ENCODE peak calls at places on chromosomes 1 and 21, in nine cellular contexts. One of them, this sample, is unnamed. For H3K27me3, the result is how much of the 10 kb centered on the place peaks cover.

GRCh38 chr1:165858364-165858823 is 31.0 kb downstream of the UCK2 start:
- DNase-seq in GM23248: no peak
- DNase-seq in hepatocyte: peak
- DNase-seq in PC-3: no peak
- DNase-seq in fibroblast of lung: no peak
- DNase-seq in thoracic aorta: no peak
- DNase-seq in IMR-90: no peak
- DNase-seq in pancreas: no peak
- DNase-seq in brain microvascular endothelial cell: no peak
- DNase-seq in this sample: no peak

GRCh38 chr1:233904979-233905415 is 521 bp downstream of the SLC35F3 start:
- DNase-seq in GM23248: peak
- DNase-seq in hepatocyte: peak
- DNase-seq in PC-3: peak
- DNase-seq in fibroblast of lung: peak
- DNase-seq in thoracic aorta: no peak
- DNase-seq in IMR-90: no peak
- DNase-seq in pancreas: peak
- DNase-seq in brain microvascular endothelial cell: no peak
- DNase-seq in this sample: peak

GRCh38 chr1:57422271-57423134 is 1.4 kb downstream of the DAB1 start:
- DNase-seq in GM23248: peak
- DNase-seq in hepatocyte: peak
- DNase-seq in PC-3: no peak
- DNase-seq in fibroblast of lung: peak
- DNase-seq in thoracic aorta: no peak
- DNase-seq in IMR-90: peak
- DNase-seq in pancreas: peak
- DNase-seq in brain microvascular endothelial cell: peak
- DNase-seq in this sample: peak

GRCh38 chr21:36229181-36229580 is 72.6 kb downstream of the DOP1B start:
- DNase-seq in GM23248: no peak
- DNase-seq in hepatocyte: no peak
- DNase-seq in PC-3: no peak
- DNase-seq in fibroblast of lung: peak
- DNase-seq in thoracic aorta: no peak
- DNase-seq in IMR-90: no peak
- DNase-seq in pancreas: no peak
- DNase-seq in brain microvascular endothelial cell: no peak
- DNase-seq in this sample: no peak

GRCh38 chr1:209428241-209428921 is 155.1 kb upstream of the CAMK1G start:
- DNase-seq in GM23248: no peak
- DNase-seq in hepatocyte: peak
- DNase-seq in PC-3: peak
- DNase-seq in fibroblast of lung: no peak
- DNase-seq in thoracic aorta: no peak
- DNase-seq in IMR-90: no peak
- DNase-seq in pancreas: no peak
- DNase-seq in brain microvascular endothelial cell: no peak
- DNase-seq in this sample: peak

GRCh38 chr1:223628233-223628632 is 37.3 kb downstream of the CAPN8 start:
- DNase-seq in GM23248: peak
- DNase-seq in hepatocyte: peak
- DNase-seq in PC-3: peak
- DNase-seq in fibroblast of lung: peak
- DNase-seq in thoracic aorta: no peak
- DNase-seq in IMR-90: peak
- DNase-seq in pancreas: peak
- DNase-seq in brain microvascular endothelial cell: no peak
- DNase-seq in this sample: peak

GRCh38 chr1:43366179-43366578 is 1.6 kb downstream of the ELOVL1 start:
- DNase-seq in GM23248: no peak
- DNase-seq in hepatocyte: peak
- DNase-seq in PC-3: peak
- DNase-seq in fibroblast of lung: no peak
- DNase-seq in thoracic aorta: no peak
- DNase-seq in IMR-90: no peak
- DNase-seq in pancreas: peak
- DNase-seq in brain microvascular endothelial cell: no peak
- DNase-seq in this sample: peak

GRCh38 chr1:206135248-206135647 is 18.1 kb upstream of the AVPR1B start:
- DNase-seq in GM23248: no peak
- DNase-seq in hepatocyte: no peak
- DNase-seq in PC-3: no peak
- DNase-seq in fibroblast of lung: no peak
- DNase-seq in thoracic aorta: no peak
- DNase-seq in IMR-90: no peak
- DNase-seq in pancreas: no peak
- DNase-seq in brain microvascular endothelial cell: no peak
- DNase-seq in this sample: no peak

GRCh38 chr1:181191494-181192040 is 103.1 kb downstream of the IER5 start:
- DNase-seq in GM23248: no peak
- DNase-seq in hepatocyte: no peak
- DNase-seq in PC-3: no peak
- DNase-seq in fibroblast of lung: no peak
- DNase-seq in thoracic aorta: no peak
- DNase-seq in IMR-90: no peak
- DNase-seq in pancreas: no peak
- DNase-seq in brain microvascular endothelial cell: no peak
- DNase-seq in this sample: no peak

GRCh38 chr1:172818841-172819527 is 160.1 kb downstream of the FASLG start:
- DNase-seq in GM23248: no peak
- DNase-seq in hepatocyte: no peak
- DNase-seq in PC-3: no peak
- DNase-seq in fibroblast of lung: peak
- DNase-seq in thoracic aorta: no peak
- DNase-seq in IMR-90: no peak
- DNase-seq in pancreas: no peak
- DNase-seq in brain microvascular endothelial cell: no peak
- DNase-seq in this sample: no peak

GRCh38 chr1:93443456-93443855 is 4.5 kb upstream of the FNBP1L start:
- DNase-seq in GM23248: no peak
- DNase-seq in hepatocyte: no peak
- DNase-seq in PC-3: no peak
- DNase-seq in fibroblast of lung: no peak
- DNase-seq in thoracic aorta: no peak
- DNase-seq in IMR-90: no peak
- DNase-seq in pancreas: no peak
- DNase-seq in brain microvascular endothelial cell: no peak
- DNase-seq in this sample: no peak

GRCh38 chr1:8314346-8315280 is 3.3 kb upstream of the SLC45A1 start:
- DNase-seq in GM23248: peak
- DNase-seq in hepatocyte: peak
- DNase-seq in PC-3: peak
- DNase-seq in fibroblast of lung: peak
- DNase-seq in thoracic aorta: no peak
- DNase-seq in IMR-90: peak
- DNase-seq in pancreas: peak
- DNase-seq in brain microvascular endothelial cell: peak
- DNase-seq in this sample: peak

DNA sequence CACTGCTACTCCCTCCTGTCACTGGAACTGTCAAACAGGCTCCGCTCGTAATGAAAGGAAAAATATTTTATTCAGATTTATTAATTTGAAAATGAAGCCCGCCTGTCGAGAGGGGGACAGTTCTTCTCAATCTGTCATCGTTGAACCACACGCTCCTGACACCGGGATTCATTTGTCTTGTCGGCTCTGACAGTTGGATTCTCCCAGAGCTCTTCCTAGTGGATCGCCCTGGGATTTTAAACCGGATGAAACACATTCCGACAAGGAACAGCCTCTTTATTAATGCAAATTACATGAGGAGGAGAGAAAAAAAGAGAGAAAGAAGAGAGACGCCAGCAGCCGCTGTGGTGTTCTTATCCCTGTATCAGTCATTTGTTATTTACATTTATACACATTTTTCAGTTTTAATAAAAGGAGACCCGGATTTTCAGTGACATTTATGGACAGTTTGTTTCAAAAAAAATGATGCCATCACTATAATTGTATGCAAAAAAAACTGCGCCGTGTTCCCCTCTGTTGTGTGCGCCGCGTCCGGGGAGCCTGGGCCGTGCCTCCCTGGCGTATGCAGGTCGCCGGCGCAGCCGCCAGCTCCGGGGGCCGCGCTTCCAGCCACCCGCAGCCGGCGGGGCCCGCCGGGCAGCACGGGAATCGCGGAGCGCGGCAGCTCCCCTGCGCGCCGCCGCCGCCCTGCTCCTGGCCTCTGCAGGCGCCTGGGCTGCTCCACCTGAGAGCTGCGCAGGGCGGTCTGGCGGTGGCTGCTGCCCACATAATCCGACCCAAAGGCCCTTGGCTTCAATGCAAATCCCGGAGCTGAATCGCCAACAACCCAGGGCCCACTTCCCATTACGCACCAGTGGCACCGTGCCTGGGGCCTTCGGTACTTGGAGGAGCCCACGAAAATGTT is 238.0 kb upstream of the PBX1 start:
- DNase-seq in GM23248: peak
- DNase-seq in hepatocyte: peak
- DNase-seq in PC-3: no peak
- DNase-seq in fibroblast of lung: peak
- DNase-seq in thoracic aorta: no peak
- DNase-seq in IMR-90: no peak
- DNase-seq in pancreas: peak
- DNase-seq in brain microvascular endothelial cell: peak
- DNase-seq in this sample: peak
- H3K4me3 ChIP-seq in GM23248: peak
- H3K4me3 ChIP-seq in hepatocyte: peak
- H3K4me3 ChIP-seq in PC-3: peak
- H3K4me3 ChIP-seq in fibroblast of lung: peak
- H3K4me3 ChIP-seq in thoracic aorta: peak
- H3K4me3 ChIP-seq in IMR-90: peak
- H3K4me3 ChIP-seq in pancreas: peak
- H3K4me3 ChIP-seq in brain microvascular endothelial cell: peak
- H3K4me3 ChIP-seq in this sample: peak

DNA sequence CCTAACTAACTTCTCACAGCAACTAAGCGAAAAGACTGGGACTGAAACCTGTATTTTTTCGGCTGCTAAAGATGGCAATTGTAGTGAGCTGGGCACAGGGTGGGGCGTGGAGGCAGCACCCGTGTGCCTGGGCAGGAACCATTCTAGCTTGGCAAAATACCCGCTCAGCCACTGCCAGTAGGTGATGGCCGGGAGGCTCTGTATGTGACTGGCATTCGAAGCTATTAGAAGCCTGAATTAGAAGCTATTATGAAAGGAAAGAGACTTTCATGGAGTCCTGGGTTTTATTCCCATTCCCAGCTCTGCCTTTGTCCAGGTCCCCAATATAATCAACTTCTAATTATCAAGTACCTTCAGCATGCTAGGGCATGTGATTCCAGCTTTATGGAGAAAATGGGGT is 125.7 kb downstream of the KCNN3 start:
- DNase-seq in GM23248: no peak
- DNase-seq in hepatocyte: no peak
- DNase-seq in PC-3: no peak
- DNase-seq in fibroblast of lung: no peak
- DNase-seq in thoracic aorta: no peak
- DNase-seq in IMR-90: no peak
- DNase-seq in pancreas: no peak
- DNase-seq in brain microvascular endothelial cell: no peak
- DNase-seq in this sample: no peak
- H3K27me3 ChIP-seq in GM23248: under half
- H3K27me3 ChIP-seq in hepatocyte: under half
- H3K27me3 ChIP-seq in PC-3: half or more
- H3K27me3 ChIP-seq in fibroblast of lung: under half
- H3K27me3 ChIP-seq in thoracic aorta: under half
- H3K27me3 ChIP-seq in IMR-90: half or more
- H3K27me3 ChIP-seq in pancreas: under half
- H3K27me3 ChIP-seq in brain microvascular endothelial cell: under half
- H3K27me3 ChIP-seq in this sample: under half

GRCh38 chr21:44942566-44942965 is 2.7 kb downstream of the SLX9 start:
- DNase-seq in GM23248: no peak
- DNase-seq in hepatocyte: no peak
- DNase-seq in PC-3: no peak
- DNase-seq in fibroblast of lung: no peak
- DNase-seq in thoracic aorta: no peak
- DNase-seq in IMR-90: no peak
- DNase-seq in pancreas: no peak
- DNase-seq in brain microvascular endothelial cell: no peak
- DNase-seq in this sample: no peak
- H3K4me3 ChIP-seq in GM23248: no peak
- H3K4me3 ChIP-seq in hepatocyte: no peak
- H3K4me3 ChIP-seq in PC-3: peak
- H3K4me3 ChIP-seq in fibroblast of lung: no peak
- H3K4me3 ChIP-seq in thoracic aorta: no peak
- H3K4me3 ChIP-seq in IMR-90: no peak
- H3K4me3 ChIP-seq in pancreas: no peak
- H3K4me3 ChIP-seq in brain microvascular endothelial cell: no peak
- H3K4me3 ChIP-seq in this sample: no peak

DNA sequence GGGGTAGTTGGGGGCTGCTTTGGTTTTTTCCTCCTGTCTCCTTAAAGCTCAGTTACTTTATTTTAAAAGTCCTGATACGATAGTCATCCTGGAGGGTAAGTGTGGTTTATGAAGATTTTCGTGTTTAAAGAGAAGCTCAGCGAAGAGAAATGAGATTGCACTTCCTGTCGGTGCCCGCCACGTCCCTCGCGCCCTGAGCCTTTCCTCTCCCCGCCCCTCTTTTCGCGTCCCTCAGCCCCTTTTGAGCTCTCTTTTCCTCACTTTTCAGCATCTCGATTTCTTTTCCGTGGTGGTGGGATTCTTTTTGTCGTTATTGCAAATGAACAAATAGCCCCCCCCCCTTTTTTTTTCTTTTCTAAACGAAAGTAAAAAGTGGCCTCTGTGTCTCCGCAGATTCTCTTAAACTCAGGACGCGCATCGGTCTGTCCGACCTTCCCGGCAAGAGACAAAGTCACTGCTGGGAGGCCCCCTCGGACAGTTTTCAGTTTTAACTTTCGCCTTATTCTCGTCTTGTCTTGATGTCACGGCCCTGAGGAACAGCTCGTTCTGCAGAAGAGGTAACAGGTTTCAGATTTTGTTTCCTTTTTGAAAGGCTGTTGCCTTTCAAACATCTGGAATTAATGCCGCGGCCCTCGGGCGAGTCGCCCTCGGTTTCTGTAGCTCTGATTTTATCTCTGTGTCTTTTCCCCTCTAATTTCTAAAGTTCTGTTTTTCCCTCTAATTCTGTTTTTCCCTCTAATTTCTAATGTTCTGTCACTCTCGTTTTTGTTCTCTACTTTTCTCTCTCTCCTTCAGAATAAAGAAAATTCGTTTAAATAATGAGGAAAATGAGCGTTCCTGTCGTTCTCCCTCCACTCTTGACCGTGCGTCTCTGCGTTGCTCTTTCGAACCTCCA is 1.0 kb upstream of the DMRTA2 start:
- DNase-seq in GM23248: no peak
- DNase-seq in hepatocyte: no peak
- DNase-seq in PC-3: no peak
- DNase-seq in fibroblast of lung: no peak
- DNase-seq in thoracic aorta: no peak
- DNase-seq in IMR-90: no peak
- DNase-seq in pancreas: no peak
- DNase-seq in brain microvascular endothelial cell: no peak
- DNase-seq in this sample: peak
- H3K27me3 ChIP-seq in GM23248: half or more
- H3K27me3 ChIP-seq in hepatocyte: half or more
- H3K27me3 ChIP-seq in PC-3: under half
- H3K27me3 ChIP-seq in fibroblast of lung: half or more
- H3K27me3 ChIP-seq in thoracic aorta: half or more
- H3K27me3 ChIP-seq in IMR-90: half or more
- H3K27me3 ChIP-seq in pancreas: under half
- H3K27me3 ChIP-seq in brain microvascular endothelial cell: half or more
- H3K27me3 ChIP-seq in this sample: half or more